ENCODE peak calls at places on chromosomes 7 and 10, in five cellular contexts. H is H9, S is IMR-90, N is mesendoderm, D is neuronal stem cell. T is an unnamed sample.

GRCh38 chr7:15556706-15557105 is 5.1 kb downstream of the AGMO start:
- DNase-seq in D (no peak), S (no peak), N (no peak), H (no peak), T (no peak)

GRCh38 chr10:102614888-102615287 is 29.4 kb upstream of the TRIM8 start:
- DNase-seq in N (no peak), D (no peak), S (no peak), H (no peak), T (no peak)

GRCh38 chr10:26770069-26770468 is 72.6 kb downstream of the PDSS1 start:
- DNase-seq in D (no peak), S (no peak), H (no peak), N (no peak), T (no peak)

GRCh38 chr7:114789161-114789560 is 132.7 kb upstream of the MDFIC start:
- DNase-seq in D (no peak), S (peak; percentile 51), N (no peak), H (no peak), T (no peak)

GRCh38 chr10:32189400-32190084 is 133.3 kb upstream of the KIF5B start:
- DNase-seq in D (no peak), H (no peak), N (peak; percentile 39), S (peak; percentile 35), T (peak; percentile 77)

GRCh38 chr10:86535057-86535882 is 13.7 kb upstream of the WAPL start:
- DNase-seq in D (no peak), H (peak; percentile 83), N (peak; percentile 63), S (no peak), T (peak; percentile 25)

GRCh38 chr7:129530881-129531391 is 28.6 kb downstream of the SMKR1 start:
- DNase-seq in D (no peak), H (no peak), N (peak; percentile 53), S (peak; percentile 80), T (peak; percentile 73)

GRCh38 chr10:128516180-128516579 is 390.0 kb upstream of the MKI67 start:
- DNase-seq in D (no peak), N (no peak), H (no peak), S (no peak), T (no peak)

GRCh38 chr10:132705943-132706342 is 80.0 kb downstream of the NKX6-2 start:
- DNase-seq in H (no peak), S (no peak), N (no peak), D (no peak), T (no peak)

GRCh38 chr10:94133239-94133638 is 139.5 kb downstream of the PLCE1 start:
- DNase-seq in D (no peak), H (no peak), S (no peak), N (no peak), T (no peak)

GRCh38 chr10:17226891-17227303 is 1.1 kb upstream of the VIM start:
- DNase-seq in S (no peak), N (peak; percentile 54), D (no peak), H (peak; percentile 36), T (no peak)

GRCh38 chr10:6348091-6348862 is 145.5 kb downstream of the PFKFB3 start:
- DNase-seq in H (no peak), N (peak; percentile 37), D (no peak), S (no peak), T (no peak)

GRCh38 chr7:117279931-117280525 is 42.8 kb downstream of the WNT2 start:
- DNase-seq in S (peak; percentile 8), D (no peak), H (no peak), N (no peak), T (no peak)

GRCh38 chr10:95651346-95652115 is 5.0 kb downstream of the ALDH18A1 start:
- DNase-seq in H (no peak), N (no peak), D (no peak), S (peak; percentile 36), T (no peak)

GRCh38 chr10:37711617-37712488 is 145.6 kb downstream of the ZNF248 start:
- DNase-seq in N (no peak), D (no peak), H (no peak), S (no peak), T (no peak)

GRCh38 chr7:153385502-153385901 is 626.0 kb downstream of the ACTR3B start:
- DNase-seq in N (no peak), D (no peak), H (no peak), S (no peak), T (no peak)

GRCh38 chr7:147639037-147639436 is 951.5 kb upstream of the C7orf33 start:
- DNase-seq in S (no peak), N (peak; percentile 61), D (no peak), H (no peak), T (no peak)

GRCh38 chr10:27779462-27779861 is 33.8 kb upstream of the MKX start:
- DNase-seq in N (no peak), D (no peak), H (no peak), S (peak; percentile 0), T (no peak)

GRCh38 chr7:55019691-55020480 is 1.1 kb downstream of the EGFR start:
- DNase-seq in N (peak; percentile 37), S (no peak), H (peak; percentile 45), D (peak; percentile 17), T (peak; percentile 40)

GRCh38 chr7:36260481-36260880 is 107.4 kb downstream of the EEPD1 start:
- DNase-seq in S (no peak), H (no peak), D (no peak), N (no peak), T (no peak)

GRCh38 chr10:44046605-44047004 is 338.3 kb downstream of the CXCL12 start:
- DNase-seq in H (no peak), N (peak; percentile 46), D (no peak), S (peak; percentile 52), T (no peak)

GRCh38 chr7:134186022-134186421 is 58.9 kb downstream of the LRGUK start:
- DNase-seq in S (peak; percentile 83), N (no peak), D (no peak), H (no peak), T (no peak)

GRCh38 chr10:35821339-35821911 is 179.3 kb upstream of the FZD8 start:
- DNase-seq in D (no peak), H (no peak), S (no peak), N (peak; percentile 91), T (peak; percentile 8)

GRCh38 chr10:132440791-132441565 is 44.0 kb downstream of the PWWP2B start:
- DNase-seq in H (no peak), S (no peak), N (no peak), D (no peak), T (no peak)

GRCh38 chr10:95792874-95793285 is 36.9 kb downstream of the ENTPD1 start:
- DNase-seq in S (peak; percentile 72), D (no peak), N (peak; percentile 39), H (no peak), T (no peak)

GRCh38 chr10:12333382-12334185 is 15.8 kb upstream of the CAMK1D start:
- DNase-seq in N (peak; percentile 64), D (no peak), H (no peak), S (peak; percentile 97), T (peak; percentile 98)

GRCh38 chr7:70717553-70718248 is 414.2 kb upstream of the GALNT17 start:
- DNase-seq in H (no peak), N (no peak), S (no peak), D (no peak), T (no peak)

GRCh38 chr7:141220263-141220662 is 146.4 kb downstream of the TMEM178B start:
- DNase-seq in D (no peak), H (no peak), S (no peak), N (peak; percentile 55), T (no peak)

DNA sequence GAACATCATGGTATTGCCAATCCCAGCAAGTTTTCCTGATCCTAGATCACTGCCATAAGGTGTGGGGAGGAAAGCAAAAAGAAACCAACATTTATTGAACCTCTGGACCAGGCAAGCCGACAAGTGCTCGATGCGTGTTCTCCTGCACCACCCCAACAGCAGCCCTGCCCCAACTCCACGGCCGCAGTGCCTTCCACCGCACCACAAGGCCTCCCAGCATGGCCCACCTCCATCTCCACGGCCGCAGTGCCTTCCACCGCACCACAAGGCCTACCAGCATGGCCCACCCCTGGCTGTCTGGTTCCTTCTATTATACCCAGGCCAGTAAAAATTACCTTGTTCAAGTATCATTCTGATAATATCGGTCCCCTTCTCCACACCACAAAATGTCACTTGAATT is 8.7 kb downstream of the HIPK2 start:
- DNase-seq in S (no peak), N (no peak), H (no peak), D (no peak), T (peak; percentile 0)
- H3K27ac ChIP-seq in S (no peak overlapping the region), N (no peak overlapping the region), H (no peak overlapping the region), D (no peak overlapping the region), T (no peak overlapping the region)

DNA sequence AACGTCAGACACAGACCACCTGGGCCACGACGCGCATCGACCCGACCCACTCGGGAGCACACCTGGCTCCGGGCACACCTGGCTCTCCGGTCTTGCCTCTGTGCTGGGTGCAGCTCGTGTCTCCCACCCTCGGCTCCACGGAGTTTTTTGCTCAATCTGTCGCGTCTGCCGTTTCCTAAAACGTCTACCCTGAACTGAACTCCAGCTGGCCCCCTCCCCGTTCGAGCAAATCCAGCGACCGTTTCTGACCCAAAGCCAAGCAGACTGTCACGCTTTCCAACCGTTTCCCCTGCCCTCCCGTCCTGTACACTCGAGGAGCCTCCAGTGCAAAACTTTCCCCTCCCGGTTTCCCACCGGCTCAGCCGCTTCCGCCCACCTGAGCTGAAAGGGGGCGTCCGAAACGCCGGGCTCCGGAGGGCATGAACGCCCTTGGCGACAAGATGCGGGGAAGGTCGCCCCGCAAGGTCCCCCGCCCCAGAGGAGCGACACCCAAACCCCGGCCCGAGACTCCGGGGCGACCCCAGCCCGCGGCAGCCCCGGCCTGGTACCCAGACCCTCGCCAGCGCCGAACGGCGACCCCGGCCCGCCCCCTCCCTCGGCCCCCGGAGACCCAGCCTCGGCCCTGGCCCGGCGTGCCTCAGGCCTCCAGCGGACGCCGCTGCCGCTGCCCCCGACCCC is 591 bp downstream of the CYTH3 start:
- DNase-seq in H (no peak), D (no peak), S (no peak), N (no peak), T (no peak)
- H2BK120ac ChIP-seq in H (peak overlapping the region; percentile 3), D (no peak overlapping the region), S (peak overlapping the region; percentile 18), N (no peak overlapping the region), T (peak overlapping the region; percentile 73)

GRCh38 chr10:104120061-104120460 is 1.9 kb upstream of the SFR1 start:
- DNase-seq in D (no peak), N (no peak), H (no peak), S (no peak), T (no peak)
- H3K27ac ChIP-seq in D (no peak overlapping the region), N (no peak overlapping the region), H (no peak overlapping the region), S (no peak overlapping the region), T (peak overlapping the region; percentile 14)

DNA sequence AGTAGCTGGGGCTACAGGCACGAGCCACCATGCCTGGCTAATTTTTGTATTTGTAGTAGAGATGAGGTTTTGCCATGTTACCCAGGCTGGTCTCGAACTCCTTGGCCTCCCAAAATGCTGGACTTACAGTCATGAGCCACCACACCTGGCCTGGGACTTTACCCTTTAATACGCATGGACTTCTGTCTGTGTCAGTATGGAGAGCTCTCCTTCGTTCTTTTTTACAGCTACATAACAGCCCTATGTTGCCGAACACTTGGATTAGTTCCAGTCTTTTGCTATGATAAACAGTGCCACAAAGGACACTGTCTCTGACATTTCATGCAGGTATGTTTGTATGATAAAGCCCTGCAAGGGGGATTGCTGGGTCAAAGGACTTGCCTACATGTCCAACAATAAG is 10.9 kb upstream of the OAT start:
- DNase-seq in D (no peak), S (no peak), N (no peak), H (no peak), T (no peak)
- H2BK120ac ChIP-seq in D (no peak overlapping the region), S (no peak overlapping the region), N (no peak overlapping the region), H (no peak overlapping the region), T (no peak overlapping the region)

DNA sequence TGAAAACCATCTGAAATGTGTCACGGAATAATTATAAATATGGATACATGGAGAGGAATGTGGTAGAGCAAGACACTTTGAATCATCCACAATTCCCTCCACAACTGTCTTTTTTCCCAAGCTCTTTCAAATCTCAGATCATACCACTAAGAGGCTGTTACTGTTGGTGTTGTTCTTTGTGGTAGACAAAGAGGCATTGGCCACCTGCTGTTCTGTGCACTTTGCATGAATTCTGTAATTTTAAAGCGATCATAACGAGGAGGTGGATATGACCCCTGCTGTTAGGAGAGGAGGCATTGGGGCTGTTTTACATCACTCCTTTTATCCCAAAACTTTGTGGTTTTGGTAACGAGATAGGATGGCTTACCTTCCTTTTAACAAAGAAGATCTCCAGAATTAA is 141.3 kb upstream of the KLF6 start:
- DNase-seq in D (no peak), S (no peak), N (no peak), H (no peak), T (no peak)
- H3K27ac ChIP-seq in D (no peak overlapping the region), S (no peak overlapping the region), N (no peak overlapping the region), H (no peak overlapping the region), T (no peak overlapping the region)